ENCODE peak calls at places on chromosomes 7 and 10, in nine cellular contexts. One of them, this sample, is unnamed.

GRCh38 chr7:98250789-98251188 is 1.2 kb downstream of the TECPR1 start:
- DNase-seq in esophagus muscularis mucosa: no peak
- DNase-seq in HL-60: no peak
- DNase-seq in GM23338: peak; percentile 44
- DNase-seq in SK-N-SH: no peak
- DNase-seq in breast epithelium: no peak
- DNase-seq in spleen: no peak
- DNase-seq in transverse colon: peak; percentile 25
- DNase-seq in GM12878: no peak
- DNase-seq in this sample: no peak

GRCh38 chr10:22657566-22658190 is 56.7 kb downstream of the PIP4K2A start:
- DNase-seq in esophagus muscularis mucosa: no peak
- DNase-seq in GM12878: no peak
- DNase-seq in SK-N-SH: no peak
- DNase-seq in breast epithelium: no peak
- DNase-seq in GM23338: no peak
- DNase-seq in transverse colon: no peak
- DNase-seq in spleen: no peak
- DNase-seq in HL-60: no peak
- DNase-seq in this sample: no peak

GRCh38 chr7:78090616-78091015 is 292.0 kb downstream of the PHTF2 start:
- DNase-seq in GM12878: no peak
- DNase-seq in transverse colon: no peak
- DNase-seq in breast epithelium: no peak
- DNase-seq in SK-N-SH: no peak
- DNase-seq in esophagus muscularis mucosa: no peak
- DNase-seq in spleen: no peak
- DNase-seq in HL-60: no peak
- DNase-seq in GM23338: no peak
- DNase-seq in this sample: no peak

GRCh38 chr10:77837248-77837924 is 89.2 kb downstream of the DLG5 start:
- DNase-seq in transverse colon: peak; percentile 50
- DNase-seq in esophagus muscularis mucosa: no peak
- DNase-seq in HL-60: no peak
- DNase-seq in GM12878: peak; percentile 68
- DNase-seq in spleen: peak; percentile 80
- DNase-seq in SK-N-SH: peak; percentile 57
- DNase-seq in breast epithelium: no peak
- DNase-seq in GM23338: peak; percentile 95
- DNase-seq in this sample: no peak

GRCh38 chr10:102796407-102797176 is 40.6 kb downstream of the CYP17A1 start:
- DNase-seq in SK-N-SH: no peak
- DNase-seq in esophagus muscularis mucosa: peak; percentile 97
- DNase-seq in GM12878: peak; percentile 49
- DNase-seq in GM23338: no peak
- DNase-seq in transverse colon: peak; percentile 82
- DNase-seq in HL-60: peak; percentile 56
- DNase-seq in spleen: peak; percentile 94
- DNase-seq in breast epithelium: peak; percentile 73
- DNase-seq in this sample: peak; percentile 86

GRCh38 chr7:28964056-28964455 is 5.9 kb upstream of the TRIL start:
- DNase-seq in SK-N-SH: no peak
- DNase-seq in HL-60: no peak
- DNase-seq in GM23338: no peak
- DNase-seq in GM12878: no peak
- DNase-seq in transverse colon: no peak
- DNase-seq in spleen: no peak
- DNase-seq in esophagus muscularis mucosa: peak; percentile 90
- DNase-seq in breast epithelium: no peak
- DNase-seq in this sample: no peak

GRCh38 chr10:74231375-74231774 is 80.4 kb downstream of the ADK start:
- DNase-seq in spleen: no peak
- DNase-seq in HL-60: no peak
- DNase-seq in GM12878: no peak
- DNase-seq in SK-N-SH: no peak
- DNase-seq in breast epithelium: no peak
- DNase-seq in esophagus muscularis mucosa: no peak
- DNase-seq in transverse colon: no peak
- DNase-seq in GM23338: no peak
- DNase-seq in this sample: no peak

GRCh38 chr10:6136215-6137201 is 47.7 kb downstream of the RBM17 start:
- DNase-seq in transverse colon: no peak
- DNase-seq in SK-N-SH: peak; percentile 29
- DNase-seq in HL-60: no peak
- DNase-seq in breast epithelium: no peak
- DNase-seq in GM12878: peak; percentile 66
- DNase-seq in esophagus muscularis mucosa: no peak
- DNase-seq in spleen: peak; percentile 51
- DNase-seq in GM23338: no peak
- DNase-seq in this sample: no peak

GRCh38 chr10:78416031-78416800 is 382.6 kb downstream of the RPS24 start:
- DNase-seq in esophagus muscularis mucosa: no peak
- DNase-seq in SK-N-SH: no peak
- DNase-seq in transverse colon: no peak
- DNase-seq in spleen: no peak
- DNase-seq in GM12878: no peak
- DNase-seq in GM23338: no peak
- DNase-seq in breast epithelium: no peak
- DNase-seq in HL-60: no peak
- DNase-seq in this sample: peak; percentile 45

GRCh38 chr7:10577866-10578374 is 395.8 kb upstream of the PHF14 start:
- DNase-seq in GM12878: no peak
- DNase-seq in HL-60: no peak
- DNase-seq in breast epithelium: no peak
- DNase-seq in spleen: no peak
- DNase-seq in transverse colon: no peak
- DNase-seq in SK-N-SH: no peak
- DNase-seq in GM23338: no peak
- DNase-seq in esophagus muscularis mucosa: no peak
- DNase-seq in this sample: no peak

GRCh38 chr7:21412291-21412896 is 15.5 kb upstream of the SP4 start:
- DNase-seq in SK-N-SH: no peak
- DNase-seq in GM23338: no peak
- DNase-seq in HL-60: no peak
- DNase-seq in esophagus muscularis mucosa: no peak
- DNase-seq in GM12878: peak; percentile 43
- DNase-seq in transverse colon: no peak
- DNase-seq in spleen: no peak
- DNase-seq in breast epithelium: no peak
- DNase-seq in this sample: no peak

GRCh38 chr7:99108615-99109014 is 35.3 kb downstream of the SMURF1 start:
- DNase-seq in GM23338: no peak
- DNase-seq in GM12878: no peak
- DNase-seq in breast epithelium: no peak
- DNase-seq in transverse colon: no peak
- DNase-seq in HL-60: no peak
- DNase-seq in esophagus muscularis mucosa: no peak
- DNase-seq in SK-N-SH: no peak
- DNase-seq in spleen: no peak
- DNase-seq in this sample: no peak

GRCh38 chr10:132397036-132397541 is at the start of gene PWWP2B:
- DNase-seq in SK-N-SH: peak; percentile 87
- DNase-seq in esophagus muscularis mucosa: no peak
- DNase-seq in breast epithelium: no peak
- DNase-seq in HL-60: no peak
- DNase-seq in GM12878: no peak
- DNase-seq in GM23338: no peak
- DNase-seq in transverse colon: peak; percentile 72
- DNase-seq in spleen: peak; percentile 94
- DNase-seq in this sample: no peak

GRCh38 chr10:124006526-124006925 is 86.9 kb downstream of the CHST15 start:
- DNase-seq in SK-N-SH: no peak
- DNase-seq in spleen: peak; percentile 32
- DNase-seq in GM12878: no peak
- DNase-seq in esophagus muscularis mucosa: no peak
- DNase-seq in breast epithelium: no peak
- DNase-seq in HL-60: no peak
- DNase-seq in GM23338: no peak
- DNase-seq in transverse colon: peak; percentile 2
- DNase-seq in this sample: peak; percentile 8

GRCh38 chr7:519974-520458 is 370 bp upstream of the PDGFA start:
- DNase-seq in esophagus muscularis mucosa: no peak
- DNase-seq in GM12878: no peak
- DNase-seq in GM23338: peak; percentile 87
- DNase-seq in spleen: no peak
- DNase-seq in breast epithelium: no peak
- DNase-seq in HL-60: no peak
- DNase-seq in SK-N-SH: peak; percentile 83
- DNase-seq in transverse colon: peak; percentile 48
- DNase-seq in this sample: peak; percentile 93

GRCh38 chr10:5488272-5489161 is 10.9 kb downstream of the CALML5 start:
- DNase-seq in GM23338: peak; percentile 38
- DNase-seq in esophagus muscularis mucosa: no peak
- DNase-seq in HL-60: no peak
- DNase-seq in transverse colon: peak; percentile 91
- DNase-seq in GM12878: no peak
- DNase-seq in SK-N-SH: no peak
- DNase-seq in breast epithelium: peak; percentile 92
- DNase-seq in spleen: peak; percentile 56
- DNase-seq in this sample: peak; percentile 70

GRCh38 chr7:117251687-117252086 is 71.2 kb downstream of the WNT2 start:
- DNase-seq in breast epithelium: no peak
- DNase-seq in esophagus muscularis mucosa: peak; percentile 87
- DNase-seq in GM12878: peak; percentile 35
- DNase-seq in HL-60: no peak
- DNase-seq in spleen: no peak
- DNase-seq in GM23338: no peak
- DNase-seq in transverse colon: no peak
- DNase-seq in SK-N-SH: no peak
- DNase-seq in this sample: no peak
- TF ChIP-seq POLR2AphosphoS5 in breast epithelium: no peak
- TF ChIP-seq POLR2AphosphoS5 in esophagus muscularis mucosa: no peak
- TF ChIP-seq POLR2AphosphoS5 in GM12878: no peak
- TF ChIP-seq POLR2AphosphoS5 in HL-60: no peak
- TF ChIP-seq POLR2AphosphoS5 in spleen: no peak
- TF ChIP-seq POLR2AphosphoS5 in GM23338: no peak
- TF ChIP-seq POLR2AphosphoS5 in transverse colon: no peak
- TF ChIP-seq POLR2AphosphoS5 in SK-N-SH: no peak
- TF ChIP-seq POLR2AphosphoS5 in this sample: no peak

DNA sequence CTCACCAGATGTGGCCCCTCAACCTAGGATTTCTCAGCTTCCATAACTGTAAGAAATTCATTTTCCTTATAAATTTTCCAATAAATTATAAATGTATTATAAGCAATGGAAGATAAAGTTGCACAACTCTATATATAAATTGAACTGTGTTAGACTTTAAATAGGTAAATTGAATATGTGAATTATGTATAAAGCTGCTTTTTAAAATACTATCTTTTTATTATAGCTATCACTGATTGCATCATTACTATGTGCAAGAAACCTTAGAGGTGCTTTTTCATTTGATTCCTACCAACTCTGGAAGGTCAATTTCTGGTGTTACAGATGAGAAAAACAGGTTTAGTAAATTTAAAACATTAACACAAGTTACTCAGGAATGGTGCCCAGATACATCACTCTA is 8.4 kb downstream of the MTERF1 start:
- DNase-seq in breast epithelium: no peak
- DNase-seq in GM12878: no peak
- DNase-seq in spleen: no peak
- DNase-seq in esophagus muscularis mucosa: no peak
- DNase-seq in SK-N-SH: no peak
- DNase-seq in GM23338: no peak
- DNase-seq in transverse colon: no peak
- DNase-seq in HL-60: no peak
- DNase-seq in this sample: no peak
- TF ChIP-seq CTCF in breast epithelium: no peak
- TF ChIP-seq CTCF in GM12878: no peak
- TF ChIP-seq CTCF in spleen: no peak
- TF ChIP-seq CTCF in esophagus muscularis mucosa: no peak
- TF ChIP-seq CTCF in SK-N-SH: no peak
- TF ChIP-seq CTCF in GM23338: no peak
- TF ChIP-seq CTCF in transverse colon: no peak
- TF ChIP-seq CTCF in HL-60: no peak
- TF ChIP-seq CTCF in this sample: no peak

GRCh38 chr7:51350195-51350896 is 33.7 kb upstream of the COBL start:
- DNase-seq in esophagus muscularis mucosa: no peak
- DNase-seq in transverse colon: peak; percentile 59
- DNase-seq in GM23338: peak; percentile 32
- DNase-seq in HL-60: no peak
- DNase-seq in GM12878: no peak
- DNase-seq in spleen: no peak
- DNase-seq in breast epithelium: peak; percentile 64
- DNase-seq in SK-N-SH: no peak
- DNase-seq in this sample: peak; percentile 46
- TF ChIP-seq POLR2AphosphoS5 in esophagus muscularis mucosa: no peak
- TF ChIP-seq POLR2AphosphoS5 in transverse colon: no peak
- TF ChIP-seq POLR2AphosphoS5 in GM23338: no peak
- TF ChIP-seq POLR2AphosphoS5 in HL-60: no peak
- TF ChIP-seq POLR2AphosphoS5 in GM12878: no peak
- TF ChIP-seq POLR2AphosphoS5 in spleen: no peak
- TF ChIP-seq POLR2AphosphoS5 in breast epithelium: peak; percentile 45
- TF ChIP-seq POLR2AphosphoS5 in SK-N-SH: no peak
- TF ChIP-seq POLR2AphosphoS5 in this sample: no peak

GRCh38 chr10:16915308-16915707 is 98.1 kb upstream of the RSU1 start:
- DNase-seq in spleen: no peak
- DNase-seq in breast epithelium: no peak
- DNase-seq in GM12878: no peak
- DNase-seq in HL-60: no peak
- DNase-seq in SK-N-SH: no peak
- DNase-seq in GM23338: peak; percentile 40
- DNase-seq in esophagus muscularis mucosa: no peak
- DNase-seq in transverse colon: no peak
- DNase-seq in this sample: no peak

GRCh38 chr10:16910795-16911164 is 93.6 kb upstream of the RSU1 start:
- DNase-seq in breast epithelium: no peak
- DNase-seq in transverse colon: no peak
- DNase-seq in esophagus muscularis mucosa: no peak
- DNase-seq in GM23338: no peak
- DNase-seq in GM12878: no peak
- DNase-seq in SK-N-SH: no peak
- DNase-seq in spleen: no peak
- DNase-seq in HL-60: no peak
- DNase-seq in this sample: no peak

GRCh38 chr10:16919076-16919972 is 102.1 kb upstream of the RSU1 start:
- DNase-seq in GM12878: no peak
- DNase-seq in GM23338: no peak
- DNase-seq in breast epithelium: no peak
- DNase-seq in HL-60: no peak
- DNase-seq in spleen: no peak
- DNase-seq in transverse colon: no peak
- DNase-seq in SK-N-SH: no peak
- DNase-seq in esophagus muscularis mucosa: no peak
- DNase-seq in this sample: no peak

GRCh38 chr10:16913266-16913665 is 96.0 kb upstream of the RSU1 start:
- DNase-seq in transverse colon: no peak
- DNase-seq in SK-N-SH: no peak
- DNase-seq in breast epithelium: no peak
- DNase-seq in esophagus muscularis mucosa: no peak
- DNase-seq in GM23338: no peak
- DNase-seq in GM12878: no peak
- DNase-seq in HL-60: no peak
- DNase-seq in spleen: no peak
- DNase-seq in this sample: no peak

DNA sequence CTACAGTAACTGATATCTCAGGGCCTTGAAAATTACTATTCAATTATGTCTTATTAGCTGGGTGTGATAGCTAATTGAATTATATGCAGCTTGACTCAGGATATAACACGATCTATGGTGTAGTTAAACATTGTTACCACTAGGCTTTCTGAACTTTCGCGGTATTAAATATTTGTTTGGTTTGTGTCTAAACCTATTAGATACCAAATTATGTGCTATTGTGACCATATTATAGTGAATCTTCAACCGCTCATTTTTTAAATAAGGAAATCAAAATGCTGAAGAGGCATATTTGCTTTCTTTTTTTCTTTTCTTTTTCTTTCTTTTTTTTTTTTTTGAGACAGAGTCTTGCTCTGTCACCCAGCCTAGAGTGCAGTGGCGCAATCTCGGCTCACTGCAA is 99.3 kb upstream of the RSU1 start:
- DNase-seq in breast epithelium: no peak
- DNase-seq in esophagus muscularis mucosa: no peak
- DNase-seq in SK-N-SH: no peak
- DNase-seq in GM12878: no peak
- DNase-seq in spleen: no peak
- DNase-seq in HL-60: no peak
- DNase-seq in transverse colon: no peak
- DNase-seq in GM23338: peak; percentile 18
- DNase-seq in this sample: no peak
- TF ChIP-seq CTCF in breast epithelium: no peak
- TF ChIP-seq CTCF in esophagus muscularis mucosa: no peak
- TF ChIP-seq CTCF in SK-N-SH: peak; percentile 24
- TF ChIP-seq CTCF in GM12878: no peak
- TF ChIP-seq CTCF in spleen: no peak
- TF ChIP-seq CTCF in HL-60: no peak
- TF ChIP-seq CTCF in transverse colon: no peak
- TF ChIP-seq CTCF in GM23338: peak; percentile 52
- TF ChIP-seq CTCF in this sample: no peak